ENCODE peak calls at places on chromosomes 3 and 15, in four cellular contexts. D is right cardiac atrium, L is T-helper 17 cell, G is heart right ventricle. J is an unnamed sample.

GRCh38 chr3:172179680-172180399 is 140.5 kb downstream of the FNDC3B start:
- ATAC-seq in D (no peak), G (no peak), L (no peak), J (no peak)

GRCh38 chr15:58793862-58794261 is 22.8 kb downstream of the MINDY2 start:
- ATAC-seq in G (no peak), D (peak), L (no peak), J (peak)

GRCh38 chr3:143287403-143287802 is 167.8 kb downstream of the CHST2 start:
- ATAC-seq in D (no peak), L (no peak), G (no peak), J (no peak)

GRCh38 chr3:130480736-130481135 is 36.2 kb upstream of the COL6A6 start:
- ATAC-seq in L (no peak), D (peak), G (peak), J (peak)

GRCh38 chr3:18745472-18745871 is 320.3 kb upstream of the SATB1 start:
- ATAC-seq in L (no peak), G (no peak), D (no peak), J (no peak)

GRCh38 chr3:90129710-90130109 is 1022.3 kb downstream of the EPHA3 start:
- ATAC-seq in L (no peak), D (no peak), G (no peak), J (no peak)

GRCh38 chr3:51622868-51623267 is 48.2 kb upstream of the TEX264 start:
- ATAC-seq in G (no peak), L (no peak), D (no peak), J (no peak)

GRCh38 chr3:39216176-39216790 is 23.9 kb upstream of the XIRP1 start:
- ATAC-seq in D (peak), L (no peak), G (peak), J (no peak)

GRCh38 chr3:198032039-198032438 is 72.0 kb downstream of the LMLN start:
- ATAC-seq in D (no peak), L (no peak), G (no peak), J (no peak)

GRCh38 chr3:185282696-185283373 is 29.0 kb upstream of the EHHADH start:
- ATAC-seq in D (peak), L (peak), G (peak), J (peak)

GRCh38 chr3:71709908-71710511 is 15.2 kb downstream of the EIF4E3 start:
- ATAC-seq in G (no peak), L (peak), D (peak), J (no peak)

GRCh38 chr15:34239151-34239761 is 14.4 kb downstream of the EMC4 start:
- ATAC-seq in L (no peak), G (no peak), D (no peak), J (peak)

GRCh38 chr3:69216981-69217380 is 94.6 kb upstream of the LMOD3 start:
- ATAC-seq in D (no peak), L (no peak), G (no peak), J (no peak)

GRCh38 chr3:71397046-71397445 is 186.5 kb downstream of the FOXP1 start:
- ATAC-seq in D (no peak), G (no peak), L (no peak), J (peak)

GRCh38 chr15:84960391-84961113 is 21.1 kb upstream of the PDE8A start:
- ATAC-seq in G (no peak), L (no peak), D (no peak), J (no peak)

GRCh38 chr3:67291287-67292252 is 293.5 kb downstream of the KBTBD8 start:
- ATAC-seq in G (no peak), L (no peak), D (no peak), J (no peak)

GRCh38 chr3:59079962-59080361 is 30.1 kb upstream of the CFAP20DC start:
- ATAC-seq in D (no peak), L (no peak), G (no peak), J (no peak)

GRCh38 chr3:100072328-100073048 is 41.8 kb downstream of the FILIP1L start:
- ATAC-seq in L (peak), D (no peak), G (no peak), J (no peak)

GRCh38 chr3:139421034-139421433 is 31.6 kb upstream of the COPB2 start:
- ATAC-seq in D (no peak), G (no peak), L (no peak), J (no peak)

GRCh38 chr3:194250104-194251002 is 100.8 kb downstream of the CPN2 start:
- ATAC-seq in G (peak), D (peak), L (no peak), J (peak)

GRCh38 chr3:18185624-18186023 is 239.5 kb downstream of the SATB1 start:
- ATAC-seq in L (no peak), D (no peak), G (no peak), J (no peak)

GRCh38 chr3:623914-624545 is 427.5 kb downstream of the CHL1 start:
- ATAC-seq in G (no peak), L (no peak), D (no peak), J (no peak)

GRCh38 chr3:195609229-195609628 is 25.5 kb upstream of the APOD start:
- ATAC-seq in G (no peak), L (peak), D (no peak), J (no peak)

GRCh38 chr3:43709022-43709421 is 18.3 kb downstream of the ABHD5 start:
- ATAC-seq in D (peak), G (no peak), L (no peak), J (peak)

GRCh38 chr3:64167346-64167745 is 57.9 kb downstream of the PRICKLE2 start:
- ATAC-seq in G (no peak), L (no peak), D (no peak), J (peak)

GRCh38 chr3:141341536-141341935 is 26.8 kb upstream of the ZBTB38 start:
- ATAC-seq in L (no peak), G (no peak), D (no peak), J (no peak)

GRCh38 chr3:1971780-1972179 is 126.9 kb upstream of the CNTN4 start:
- ATAC-seq in L (no peak), D (no peak), G (no peak), J (no peak)

GRCh38 chr3:9100132-9100894 is 137.0 kb upstream of the RAD18 start:
- ATAC-seq in G (no peak), D (no peak), L (no peak), J (no peak)

GRCh38 chr3:109545746-109546145 is 208.4 kb upstream of the DPPA4 start:
- ATAC-seq in D (no peak), L (no peak), G (no peak), J (no peak)

GRCh38 chr15:93477721-93478120 is 388.7 kb upstream of the RGMA start:
- ATAC-seq in D (peak), L (no peak), G (no peak), J (peak)

J was measured in esophagus mucosa.